ENCODE peak calls at places on chromosome 20, in seven cellular contexts. Z is SK-N-SH, X is mesenchymal stem cell, C is GM23248, I is heart right ventricle, B is kidney, O is A549. Q is an unnamed sample.

GRCh38 chr20:60087563-60088105 is 129.4 kb downstream of the CDH26 start:
- DNase-seq in Z (no peak), X (no peak), C (no peak), I (peak), B (no peak), O (peak), Q (peak)

GRCh38 chr20:63830821-63831593 is at the start of gene ZBTB46:
- DNase-seq in Z (peak), X (peak), C (peak), I (peak), B (peak), O (no peak), Q (peak)

GRCh38 chr20:32244150-32244823 is 33.2 kb upstream of the KIF3B start:
- DNase-seq in Z (no peak), X (no peak), C (peak), I (no peak), B (no peak), O (no peak), Q (no peak)

GRCh38 chr20:48547682-48548081 is 280.1 kb downstream of the PREX1 start:
- DNase-seq in Z (no peak), X (no peak), C (no peak), I (no peak), B (no peak), O (no peak), Q (no peak)

GRCh38 chr20:23637282-23638221 is at the start of gene CST3:
- DNase-seq in Z (peak), X (peak), C (peak), I (peak), B (peak), O (peak), Q (peak)

GRCh38 chr20:51129201-51129671 is 106.3 kb upstream of the KCNG1 start:
- DNase-seq in Z (peak), X (peak), C (no peak), I (no peak), B (no peak), O (no peak), Q (no peak)

GRCh38 chr20:51434556-51435256 is 107.8 kb downstream of the NFATC2 start:
- DNase-seq in Z (no peak), X (peak), C (peak), I (no peak), B (no peak), O (peak), Q (peak)

GRCh38 chr20:58841539-58842264 is 9.0 kb downstream of the GNAS-AS1 start:
- DNase-seq in Z (no peak), X (no peak), C (no peak), I (no peak), B (no peak), O (no peak), Q (no peak)

GRCh38 chr20:53984354-53984753 is 86.0 kb downstream of the BCAS1 start:
- DNase-seq in Z (no peak), X (no peak), C (peak), I (no peak), B (no peak), O (no peak), Q (no peak)

GRCh38 chr20:25025986-25026605 is 31.8 kb downstream of the ACSS1 start:
- DNase-seq in Z (no peak), X (no peak), C (no peak), I (no peak), B (peak), O (no peak), Q (no peak)

GRCh38 chr20:973785-974194 is 28.3 kb downstream of the RSPO4 start:
- DNase-seq in Z (peak), X (peak), C (peak), I (no peak), B (no peak), O (peak), Q (peak)

GRCh38 chr20:431012-431904 is 23.2 kb downstream of the RBCK1 start:
- DNase-seq in Z (peak), X (peak), C (peak), I (peak), B (no peak), O (peak), Q (peak)

GRCh38 chr20:10848810-10849370 is 175.1 kb upstream of the JAG1 start:
- DNase-seq in Z (no peak), X (peak), C (peak), I (no peak), B (no peak), O (peak), Q (peak)

GRCh38 chr20:54132612-54133433 is 41.0 kb downstream of the CYP24A1 start:
- DNase-seq in Z (no peak), X (peak), C (peak), I (no peak), B (no peak), O (peak), Q (peak)

GRCh38 chr20:8932192-8933150 is 136.4 kb upstream of the PLCB4 start:
- DNase-seq in Z (no peak), X (peak), C (peak), I (no peak), B (no peak), O (peak), Q (peak)

GRCh38 chr20:50122763-50123162 is 9.8 kb upstream of the UBE2V1 start:
- DNase-seq in Z (no peak), X (no peak), C (no peak), I (no peak), B (no peak), O (no peak), Q (no peak)

GRCh38 chr20:10679269-10679668 is 5.5 kb upstream of the JAG1 start:
- DNase-seq in Z (no peak), X (no peak), C (no peak), I (no peak), B (no peak), O (no peak), Q (peak)

GRCh38 chr20:45821942-45822341 is 5.2 kb downstream of the TNNC2 start:
- DNase-seq in Z (no peak), X (no peak), C (no peak), I (no peak), B (no peak), O (no peak), Q (no peak)

GRCh38 chr20:40010483-40010882 is 678.6 kb downstream of the MAFB start:
- DNase-seq in Z (no peak), X (peak), C (peak), I (no peak), B (peak), O (no peak), Q (no peak)

GRCh38 chr20:34377072-34377847 is 14.2 kb downstream of the ITCH start:
- DNase-seq in Z (no peak), X (no peak), C (no peak), I (no peak), B (no peak), O (no peak), Q (no peak)

GRCh38 chr20:2659547-2659946 is 4.5 kb downstream of the IDH3B start:
- DNase-seq in Z (no peak), X (no peak), C (no peak), I (no peak), B (no peak), O (no peak), Q (no peak)

GRCh38 chr20:38346741-38347140 is 459 bp downstream of the LBP start:
- DNase-seq in Z (no peak), X (no peak), C (no peak), I (no peak), B (no peak), O (no peak), Q (no peak)

GRCh38 chr20:51310216-51310615 is 232.3 kb downstream of the NFATC2 start:
- DNase-seq in Z (no peak), X (peak), C (peak), I (no peak), B (no peak), O (no peak), Q (no peak)

GRCh38 chr20:55746723-55747122 is 258.6 kb downstream of the CBLN4 start:
- DNase-seq in Z (no peak), X (no peak), C (no peak), I (no peak), B (no peak), O (no peak), Q (no peak)

GRCh38 chr20:7470912-7471311 is 469.3 kb downstream of the HAO1 start:
- DNase-seq in Z (no peak), X (no peak), C (no peak), I (no peak), B (no peak), O (no peak), Q (no peak)

GRCh38 chr20:40648505-40649072 is 40.4 kb downstream of the MAFB start:
- DNase-seq in Z (peak), X (no peak), C (no peak), I (no peak), B (no peak), O (no peak), Q (no peak)

GRCh38 chr20:37651932-37652331 is 41.9 kb upstream of the CTNNBL1 start:
- DNase-seq in Z (peak), X (no peak), C (no peak), I (peak), B (no peak), O (peak), Q (peak)

GRCh38 chr20:20407891-20408805 is 40.2 kb downstream of the INSM1 start:
- DNase-seq in Z (peak), X (peak), C (peak), I (no peak), B (no peak), O (peak), Q (no peak)

GRCh38 chr20:37205130-37205529 is 25.8 kb upstream of the MROH8 start:
- DNase-seq in Z (no peak), X (no peak), C (no peak), I (no peak), B (no peak), O (no peak), Q (no peak)

GRCh38 chr20:63556873-63557478 is 3.0 kb downstream of the FNDC11 start:
- DNase-seq in Z (no peak), X (no peak), C (no peak), I (no peak), B (no peak), O (no peak), Q (no peak)

GRCh38 chr20:49408705-49409104 is 73.8 kb downstream of the KCNB1 start:
- DNase-seq in Z (no peak), X (no peak), C (no peak), I (no peak), B (no peak), O (no peak), Q (no peak)

GRCh38 chr20:23178806-23179205 is 92.7 kb upstream of the CD93 start:
- DNase-seq in Z (no peak), X (peak), C (no peak), I (peak), B (peak), O (no peak), Q (no peak)

GRCh38 chr20:9389321-9389720 is 125.1 kb upstream of the LAMP5 start:
- DNase-seq in Z (no peak), X (no peak), C (no peak), I (no peak), B (no peak), O (no peak), Q (no peak)

GRCh38 chr20:15063077-15063476 is 725.7 kb upstream of the FLRT3 start:
- DNase-seq in Z (no peak), X (no peak), C (no peak), I (no peak), B (no peak), O (no peak), Q (no peak)

GRCh38 chr20:905396-905961 is 10.7 kb downstream of the ANGPT4 start:
- DNase-seq in Z (no peak), X (no peak), C (no peak), I (no peak), B (no peak), O (no peak), Q (no peak)

GRCh38 chr20:62367483-62368302 is 581 bp upstream of the LAMA5 start:
- DNase-seq in Z (peak), X (no peak), C (no peak), I (peak), B (peak), O (peak), Q (no peak)
- H3K4me3 ChIP-seq in Z (peak), X (peak), C (no peak), I (peak), B (peak), O (peak), Q (peak)

GRCh38 chr20:5413394-5413793 is 96.6 kb upstream of the PROKR2 start:
- DNase-seq in Z (no peak), X (no peak), C (no peak), I (no peak), B (no peak), O (no peak), Q (no peak)

GRCh38 chr20:5410450-5410849 is 93.7 kb upstream of the PROKR2 start:
- DNase-seq in Z (peak), X (no peak), C (no peak), I (no peak), B (no peak), O (no peak), Q (no peak)
- H3K4me3 ChIP-seq in Z (no peak), X (no peak), C (no peak), I (no peak), B (no peak), O (no peak), Q (no peak)

GRCh38 chr20:3733119-3733995 is 872 bp downstream of the HSPA12B start:
- DNase-seq in Z (no peak), X (no peak), C (no peak), I (no peak), B (peak), O (no peak), Q (no peak)
- H3K4me3 ChIP-seq in Z (no peak), X (no peak), C (no peak), I (peak), B (peak), O (no peak), Q (no peak)

DNA sequence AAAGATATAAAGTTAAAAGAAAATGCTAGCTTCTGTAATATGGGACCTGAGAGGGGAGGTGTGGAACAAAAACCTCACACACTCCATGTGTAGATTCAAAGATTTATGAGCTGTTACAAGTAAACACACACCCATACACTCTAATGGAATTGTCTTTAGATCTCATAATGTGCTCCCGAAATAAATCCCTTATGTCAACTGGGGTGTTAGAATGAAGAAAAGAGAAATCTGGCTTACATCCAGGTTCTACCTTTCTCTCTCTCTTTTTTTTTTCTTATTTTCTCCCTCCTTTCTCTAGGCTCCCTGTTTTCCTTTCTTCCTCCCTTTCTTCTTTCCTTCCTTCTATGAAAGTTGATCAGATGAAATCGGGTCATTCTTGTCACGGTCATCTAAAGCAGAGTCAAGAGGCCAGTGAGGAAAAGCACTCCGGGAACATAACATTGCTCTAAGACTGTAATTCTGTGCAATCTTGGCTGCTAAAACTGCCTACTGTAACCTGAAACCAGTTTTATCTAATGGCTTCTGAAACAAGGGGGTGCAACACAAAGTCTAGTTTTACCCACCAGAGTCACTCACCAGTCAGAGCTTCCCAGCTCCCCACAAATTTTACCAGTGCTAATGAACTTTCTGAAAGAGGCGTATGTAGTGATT is 68.3 kb upstream of the BTBD3 start:
- DNase-seq in Z (no peak), X (peak), C (peak), I (no peak), B (no peak), O (no peak), Q (no peak)
- H3K4me3 ChIP-seq in Z (no peak), X (no peak), C (no peak), I (no peak), B (no peak), O (no peak), Q (no peak)

Q was measured in epithelial cell of esophagus.